ENCODE peak calls at places on chromosomes 12 and 14, in ten cellular contexts. E is neuronal stem cell; I is HCT116; Z is Peyer's patch; M is CD4-positive, CD25-positive, alpha-beta regulatory T cell; F is BE2C; T is hepatocyte; D is pancreas; B is IMR-90; R is suprapubic skin. V is an unnamed sample. For H3K4me1, the result is how much of the 10 kb centered on the place peaks cover.

GRCh38 chr12:52461693-52462092 is 9.7 kb upstream of the KRT6B start:
- DNase-seq in E (no peak), I (no peak), Z (no peak), M (no peak), F (no peak), T (no peak), D (no peak), B (no peak), R (no peak), V (no peak)

GRCh38 chr14:63470877-63471565 is 72.2 kb downstream of the PPP2R5E start:
- DNase-seq in E (no peak), I (peak), Z (no peak), M (no peak), F (no peak), T (peak), D (no peak), B (peak), R (no peak), V (no peak)

GRCh38 chr12:123813349-123813748 is 51.2 kb downstream of the DNAH10 start:
- DNase-seq in E (no peak), I (no peak), Z (no peak), M (no peak), F (no peak), T (peak), D (no peak), B (peak), R (no peak), V (no peak)

GRCh38 chr14:36716614-36717184 is 55.0 kb downstream of the PAX9 start:
- DNase-seq in E (no peak), I (no peak), Z (no peak), M (no peak), F (no peak), T (no peak), D (no peak), B (no peak), R (no peak), V (no peak)

GRCh38 chr14:72605921-72606220 is 288.0 kb downstream of the DPF3 start:
- DNase-seq in E (no peak), I (no peak), Z (no peak), M (no peak), F (no peak), T (no peak), D (no peak), B (no peak), R (no peak), V (no peak)

GRCh38 chr14:100861937-100862247 is 36.0 kb downstream of the MEG3 start:
- DNase-seq in E (no peak), I (no peak), Z (no peak), M (no peak), F (no peak), T (no peak), D (no peak), B (no peak), R (no peak), V (no peak)

GRCh38 chr14:71245659-71246361 is 338.6 kb downstream of the PCNX1 start:
- DNase-seq in E (no peak), I (no peak), Z (no peak), M (no peak), F (no peak), T (no peak), D (no peak), B (no peak), R (no peak), V (no peak)

GRCh38 chr14:79706382-79706781 is 504.9 kb downstream of the DIO2 start:
- DNase-seq in E (no peak), I (no peak), Z (no peak), M (no peak), F (no peak), T (no peak), D (no peak), B (no peak), R (no peak), V (no peak)

GRCh38 chr14:91004987-91005386 is 55.5 kb downstream of the RPS6KA5 start:
- DNase-seq in E (no peak), I (no peak), Z (no peak), M (no peak), F (no peak), T (no peak), D (no peak), B (no peak), R (no peak), V (no peak)

GRCh38 chr14:32620724-32621123 is 291.6 kb downstream of the AKAP6 start:
- DNase-seq in E (no peak), I (no peak), Z (no peak), M (no peak), F (no peak), T (no peak), D (no peak), B (peak), R (no peak), V (no peak)

GRCh38 chr14:74648643-74649042 is 36.6 kb upstream of the LTBP2 start:
- DNase-seq in E (no peak), I (no peak), Z (no peak), M (no peak), F (no peak), T (no peak), D (no peak), B (no peak), R (no peak), V (no peak)

GRCh38 chr14:21041676-21042433 is at the start of gene RNASE7:
- DNase-seq in E (no peak), I (no peak), Z (no peak), M (no peak), F (no peak), T (no peak), D (peak), B (peak), R (no peak), V (no peak)

GRCh38 chr14:37796703-37797416 is 201.4 kb downstream of the TTC6 start:
- DNase-seq in E (no peak), I (no peak), Z (no peak), M (no peak), F (no peak), T (no peak), D (no peak), B (no peak), R (no peak), V (no peak)

GRCh38 chr14:23561873-23562821 is 5.4 kb downstream of the AP1G2 start:
- DNase-seq in E (no peak), I (no peak), Z (no peak), M (no peak), F (no peak), T (no peak), D (no peak), B (no peak), R (no peak), V (no peak)

GRCh38 chr14:104680056-104680805 is 9.2 kb upstream of the INF2 start:
- DNase-seq in E (no peak), I (no peak), Z (no peak), M (no peak), F (peak), T (peak), D (peak), B (peak), R (no peak), V (peak)

GRCh38 chr14:22939684-22940083 is 10.5 kb upstream of the PRMT5 start:
- DNase-seq in E (no peak), I (no peak), Z (no peak), M (no peak), F (no peak), T (no peak), D (no peak), B (peak), R (no peak), V (no peak)

GRCh38 chr12:63844391-63845341 is at the start of gene SRGAP1:
- DNase-seq in E (peak), I (no peak), Z (no peak), M (no peak), F (peak), T (peak), D (peak), B (peak), R (peak), V (peak)

GRCh38 chr12:106348411-106348810 is 9.1 kb upstream of the POLR3B start:
- DNase-seq in E (no peak), I (no peak), Z (no peak), M (no peak), F (no peak), T (no peak), D (no peak), B (no peak), R (no peak), V (no peak)

GRCh38 chr12:93336344-93336743 is 41.4 kb upstream of the NUDT4 start:
- DNase-seq in E (peak), I (no peak), Z (no peak), M (no peak), F (no peak), T (no peak), D (no peak), B (peak), R (no peak), V (no peak)

GRCh38 chr14:24237463-24237955 is 4.8 kb downstream of the GMPR2 start:
- DNase-seq in E (no peak), I (no peak), Z (no peak), M (no peak), F (no peak), T (no peak), D (no peak), B (no peak), R (no peak), V (no peak)

GRCh38 chr14:65866422-65866821 is 453.9 kb downstream of the FUT8 start:
- DNase-seq in E (no peak), I (no peak), Z (no peak), M (no peak), F (no peak), T (no peak), D (no peak), B (no peak), R (no peak), V (no peak)

GRCh38 chr14:101233861-101234587 is 327.3 kb upstream of the DIO3 start:
- DNase-seq in E (no peak), I (no peak), Z (no peak), M (no peak), F (no peak), T (no peak), D (no peak), B (no peak), R (peak), V (peak)

GRCh38 chr14:75439989-75440388 is 12.2 kb downstream of the JDP2 start:
- DNase-seq in E (no peak), I (no peak), Z (peak), M (no peak), F (no peak), T (no peak), D (no peak), B (no peak), R (no peak), V (no peak)

GRCh38 chr12:571795-572531 is 91.3 kb downstream of the NINJ2 start:
- DNase-seq in E (no peak), I (peak), Z (no peak), M (no peak), F (no peak), T (peak), D (no peak), B (no peak), R (peak), V (no peak)

GRCh38 chr12:54032627-54033100 is at the start of gene HOXC5:
- DNase-seq in E (peak), I (peak), Z (peak), M (no peak), F (peak), T (peak), D (peak), B (peak), R (peak), V (peak)

GRCh38 chr12:24378548-24379011 is 429.1 kb upstream of the SOX5 start:
- DNase-seq in E (no peak), I (no peak), Z (no peak), M (no peak), F (no peak), T (peak), D (no peak), B (peak), R (no peak), V (no peak)

GRCh38 chr12:39966738-39967137 is 139.1 kb downstream of the SLC2A13 start:
- DNase-seq in E (no peak), I (no peak), Z (no peak), M (no peak), F (no peak), T (no peak), D (no peak), B (no peak), R (no peak), V (no peak)

GRCh38 chr12:71070416-71071155 is 87.2 kb downstream of the TSPAN8 start:
- DNase-seq in E (no peak), I (no peak), Z (no peak), M (no peak), F (no peak), T (no peak), D (no peak), B (no peak), R (no peak), V (no peak)

GRCh38 chr14:93787465-93788306 is 599 bp downstream of the PRIMA1 start:
- DNase-seq in E (no peak), I (no peak), Z (no peak), M (no peak), F (no peak), T (peak), D (no peak), B (no peak), R (no peak), V (no peak)

GRCh38 chr14:95507174-95507573 is 9.3 kb downstream of the SYNE3 start:
- DNase-seq in E (no peak), I (no peak), Z (no peak), M (no peak), F (peak), T (peak), D (peak), B (peak), R (peak), V (peak)

GRCh38 chr14:60064491-60065072 is 27.1 kb upstream of the PCNX4 start:
- DNase-seq in E (no peak), I (peak), Z (no peak), M (no peak), F (no peak), T (peak), D (no peak), B (peak), R (no peak), V (no peak)

GRCh38 chr14:23025181-23025788 is 9.4 kb downstream of the PSMB5 start:
- DNase-seq in E (no peak), I (no peak), Z (no peak), M (no peak), F (no peak), T (no peak), D (no peak), B (no peak), R (no peak), V (no peak)

GRCh38 chr12:116241157-116241772 is 36.2 kb downstream of the MED13L start:
- DNase-seq in E (no peak), I (no peak), Z (no peak), M (no peak), F (no peak), T (no peak), D (no peak), B (no peak), R (no peak), V (no peak)

GRCh38 chr12:69196302-69197288 is 42.8 kb upstream of the CPSF6 start:
- DNase-seq in E (no peak), I (no peak), Z (no peak), M (no peak), F (no peak), T (no peak), D (no peak), B (peak), R (no peak), V (no peak)

GRCh38 chr12:12265571-12266388 is 1.1 kb downstream of the LRP6 start:
- DNase-seq in E (no peak), I (no peak), Z (no peak), M (no peak), F (no peak), T (peak), D (no peak), B (peak), R (no peak), V (no peak)

GRCh38 chr12:31362759-31363415 is 36.9 kb upstream of the SINHCAF start:
- DNase-seq in E (peak), I (no peak), Z (peak), M (no peak), F (no peak), T (peak), D (no peak), B (no peak), R (no peak), V (no peak)

GRCh38 chr14:52961060-52961639 is 10.3 kb upstream of the FERMT2 start:
- DNase-seq in E (no peak), I (peak), Z (peak), M (peak), F (peak), T (peak), D (peak), B (peak), R (no peak), V (no peak)

DNA sequence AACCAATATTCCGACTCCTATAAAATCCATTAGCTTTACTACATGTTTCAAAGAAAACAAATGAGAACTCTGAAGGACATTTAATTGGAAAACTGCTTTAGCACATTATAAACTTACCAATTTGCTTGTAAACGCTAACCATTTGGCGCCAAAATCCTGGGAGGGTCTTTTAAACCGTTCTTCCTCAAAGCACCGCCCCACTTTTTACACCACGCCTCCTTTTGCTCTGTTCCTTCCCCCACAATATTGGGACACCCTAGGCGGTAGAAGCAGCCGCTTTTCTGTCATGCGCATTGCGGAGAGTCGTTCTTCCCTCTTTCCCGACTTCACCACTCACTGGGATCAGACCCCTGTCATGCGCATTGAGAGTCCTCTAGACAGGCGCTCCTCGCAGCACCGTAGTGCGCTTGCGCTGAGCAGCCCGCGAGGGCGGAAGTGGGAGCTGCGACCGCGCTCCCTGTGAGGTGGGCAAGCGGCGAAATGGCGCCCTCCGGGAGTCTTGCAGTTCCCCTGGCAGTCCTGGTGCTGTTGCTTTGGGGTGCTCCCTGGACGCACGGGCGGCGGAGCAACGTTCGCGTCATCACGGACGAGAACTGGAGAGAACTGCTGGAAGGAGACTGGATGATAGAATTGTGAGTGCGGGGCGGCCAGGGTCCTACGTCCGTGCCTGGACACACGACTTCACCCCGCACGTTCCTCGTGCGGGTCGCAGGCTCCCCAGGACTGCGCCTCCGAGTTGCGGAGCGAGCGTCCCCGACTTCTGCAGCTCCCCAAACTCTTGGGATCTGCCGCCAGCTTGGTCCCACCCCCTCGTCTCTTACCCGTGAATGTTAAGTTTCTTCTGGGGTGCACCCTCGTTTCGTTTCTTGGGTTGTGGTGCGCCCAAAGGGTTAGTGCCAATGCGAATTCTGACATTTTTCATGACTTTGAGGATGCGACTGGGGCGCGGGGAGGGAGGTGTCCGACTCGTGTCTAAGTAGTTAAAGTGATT is at the start of gene TMX1:
- DNase-seq in E (peak), I (peak), Z (peak), M (peak), F (peak), T (peak), D (peak), B (peak), R (peak), V (peak)
- H3K4me1 ChIP-seq in E (under half), I (under half), Z (under half), M (under half), F (under half), T (under half), D (under half), B (under half), R (under half), V (under half)

GRCh38 chr12:131348226-131349010 is 362.5 kb upstream of the SFSWAP start:
- DNase-seq in E (no peak), I (no peak), Z (no peak), M (no peak), F (no peak), T (no peak), D (no peak), B (no peak), R (no peak), V (no peak)
- H3K4me1 ChIP-seq in E (under half), I (under half), Z (under half), M (under half), F (under half), T (under half), D (under half), B (under half), R (under half), V (under half)

GRCh38 chr12:50110127-50110761 is 1.8 kb upstream of the COX14 start:
- DNase-seq in E (no peak), I (no peak), Z (peak), M (no peak), F (no peak), T (peak), D (peak), B (no peak), R (no peak), V (no peak)

GRCh38 chr12:50110762-50111416 is 1.1 kb upstream of the COX14 start:
- DNase-seq in E (no peak), I (no peak), Z (peak), M (no peak), F (peak), T (peak), D (peak), B (peak), R (no peak), V (peak)

GRCh38 chr12:50112456-50113218 is 601 bp downstream of the COX14 start:
- DNase-seq in E (no peak), I (no peak), Z (no peak), M (no peak), F (no peak), T (peak), D (no peak), B (no peak), R (no peak), V (peak)

GRCh38 chr12:50111417-50111692 is 681 bp upstream of the COX14 start:
- DNase-seq in E (no peak), I (no peak), Z (no peak), M (no peak), F (no peak), T (no peak), D (no peak), B (no peak), R (no peak), V (no peak)

GRCh38 chr12:50111693-50112455 is at the start of gene COX14:
- DNase-seq in E (peak), I (peak), Z (peak), M (peak), F (peak), T (peak), D (peak), B (peak), R (peak), V (peak)
- H3K4me1 ChIP-seq in E (under half), I (under half), Z (under half), M (under half), F (under half), T (under half), D (under half), B (under half), R (half or more), V (under half)

GRCh38 chr12:51378749-51379148 is 12.5 kb downstream of the GALNT6 start:
- DNase-seq in E (no peak), I (no peak), Z (no peak), M (no peak), F (no peak), T (no peak), D (no peak), B (no peak), R (no peak), V (no peak)
- H3K4me1 ChIP-seq in E (under half), I (under half), Z (under half), M (under half), F (under half), T (under half), D (under half), B (under half), R (under half), V (under half)